ENCODE peak calls at places on chromosomes 3 and 15, in six cellular contexts. G is natural killer cell, W is KG1, S is heart left ventricle, D is bronchial epithelial cell, X is brain microvascular endothelial cell. N is an unnamed sample.

GRCh38 chr3:33915796-33916589 is 117.6 kb downstream of the PDCD6IP start:
- DNase-seq in S (no peak), G (peak; percentile 25), X (no peak), W (no peak), D (peak; percentile 60), N (no peak)

GRCh38 chr3:66276705-66277274 is 56.0 kb downstream of the SLC25A26 start:
- DNase-seq in W (peak; percentile 32), G (peak; percentile 27), X (peak; percentile 79), S (peak; percentile 41), D (peak; percentile 67), N (no peak)

GRCh38 chr3:66413151-66413751 is 87.6 kb downstream of the LRIG1 start:
- DNase-seq in D (peak; percentile 35), G (no peak), S (no peak), X (peak; percentile 82), W (no peak), N (no peak)

GRCh38 chr15:101063212-101063611 is 144.1 kb downstream of the LRRK1 start:
- DNase-seq in W (no peak), D (no peak), X (no peak), G (no peak), S (no peak), N (no peak)

GRCh38 chr3:47159153-47159552 is 4.8 kb downstream of the SETD2 start:
- DNase-seq in G (no peak), D (no peak), S (no peak), W (no peak), X (no peak), N (no peak)

GRCh38 chr3:159322322-159322939 is 520.6 kb downstream of the MFSD1 start:
- DNase-seq in S (peak; percentile 19), X (peak; percentile 8), W (no peak), D (no peak), G (no peak), N (no peak)

GRCh38 chr3:104279617-104280016 is 1087.1 kb upstream of the ALCAM start:
- DNase-seq in X (peak; percentile 75), G (no peak), D (peak; percentile 92), W (no peak), S (no peak), N (no peak)

GRCh38 chr15:34729886-34730285 is 24.9 kb downstream of the GJD2 start:
- DNase-seq in G (no peak), X (no peak), S (no peak), W (no peak), D (no peak), N (no peak)

GRCh38 chr3:151768393-151768930 is 34.7 kb downstream of the AADACL2 start:
- DNase-seq in G (no peak), D (no peak), S (no peak), X (peak; percentile 31), W (no peak), N (no peak)

N was measured in type B pancreatic cell.